ENCODE peak calls at places on chromosomes 6 and 20, in six cellular contexts. B is ureter, X is hypothalamus, L is posterior cingulate gyrus, S is HEK293T, U is iPS-NIHi11. Q is an unnamed sample.

GRCh38 chr6:17820055-17820454 is 113.3 kb upstream of the NUP153 start:
- DNase-seq in B (no peak), X (no peak), L (no peak), S (peak; percentile 13), U (peak; percentile 15), Q (peak; percentile 39)

GRCh38 chr6:101722991-101723579 is 329.6 kb downstream of the GRIK2 start:
- DNase-seq in B (no peak), X (no peak), L (no peak), S (no peak), U (no peak), Q (no peak)

GRCh38 chr6:45667265-45667664 is 289.5 kb upstream of the SUPT3H start:
- DNase-seq in B (no peak), X (peak; percentile 19), L (no peak), S (no peak), U (peak; percentile 28), Q (peak; percentile 23)

GRCh38 chr6:108363756-108364356 is 69.0 kb downstream of the AFG1L start:
- DNase-seq in B (no peak), X (no peak), L (no peak), S (no peak), U (no peak), Q (no peak)

GRCh38 chr6:33885121-33886057 is 81.6 kb upstream of the MLN start:
- DNase-seq in B (no peak), X (no peak), L (no peak), S (no peak), U (no peak), Q (no peak)

GRCh38 chr20:38001981-38002380 is 31.3 kb downstream of the TTI1 start:
- DNase-seq in B (no peak), X (no peak), L (no peak), S (no peak), U (no peak), Q (no peak)

GRCh38 chr6:1792989-1793388 is 183.3 kb downstream of the FOXC1 start:
- DNase-seq in B (no peak), X (no peak), L (no peak), S (peak; percentile 55), U (peak; percentile 64), Q (no peak)

GRCh38 chr6:14775528-14775927 is 470.3 kb upstream of the JARID2 start:
- DNase-seq in B (no peak), X (no peak), L (no peak), S (no peak), U (no peak), Q (no peak)

GRCh38 chr6:24546432-24546831 is 51.7 kb downstream of the ALDH5A1 start:
- DNase-seq in B (no peak), X (no peak), L (no peak), S (no peak), U (no peak), Q (peak; percentile 38)

GRCh38 chr20:46361811-46362210 is 44.6 kb downstream of the ELMO2 start:
- DNase-seq in B (no peak), X (no peak), L (no peak), S (no peak), U (no peak), Q (no peak)

GRCh38 chr6:157982297-157982579 is 575 bp downstream of the SYNJ2 start:
- DNase-seq in B (no peak), X (no peak), L (no peak), S (peak; percentile 52), U (no peak), Q (no peak)